ENCODE peak calls at places on chromosome 10, in six cellular contexts. I, N, R, Q, E and D are unnamed samples.

GRCh38 chr10:122648599-122649428 is 50.8 kb downstream of the C10orf120 start:
- DNase-seq in I (peak), Q (peak), N (no peak), E (no peak), R (peak), D (peak)

GRCh38 chr10:34235164-34235832 is 579.8 kb downstream of the PARD3 start:
- DNase-seq in R (no peak), Q (peak), N (no peak), E (no peak), I (no peak), D (no peak)

GRCh38 chr10:126905776-126906703 is 812 bp downstream of the DOCK1 start:
- DNase-seq in I (peak), Q (peak), N (peak), E (no peak), R (no peak), D (peak)

GRCh38 chr10:78248651-78249464 is 215.2 kb downstream of the RPS24 start:
- DNase-seq in E (no peak), N (no peak), Q (no peak), R (no peak), I (no peak), D (no peak)

GRCh38 chr10:121734517-121735137 is 136.4 kb upstream of the FGFR2 start:
- DNase-seq in N (no peak), R (peak), E (peak), I (peak), Q (peak), D (peak)

GRCh38 chr10:99945286-99945685 is 64.5 kb downstream of the DNMBP start:
- DNase-seq in I (peak), Q (peak), E (no peak), N (no peak), R (no peak), D (peak)

GRCh38 chr10:123580426-123580825 is 85.7 kb upstream of the GPR26 start:
- DNase-seq in I (no peak), N (no peak), Q (no peak), R (no peak), E (no peak), D (no peak)

GRCh38 chr10:129105266-129105665 is 361.8 kb upstream of the MGMT start:
- DNase-seq in N (no peak), I (no peak), Q (no peak), E (peak), R (no peak), D (no peak)

GRCh38 chr10:4918236-4918635 is 45.0 kb upstream of the AKR1C1 start:
- DNase-seq in Q (no peak), R (no peak), I (no peak), E (no peak), N (no peak), D (no peak)

GRCh38 chr10:102616071-102616770 is 28.1 kb upstream of the TRIM8 start:
- DNase-seq in E (no peak), I (no peak), Q (peak), R (no peak), N (peak), D (no peak)

GRCh38 chr10:97534746-97535367 is 36.1 kb downstream of the UBTD1 start:
- DNase-seq in N (no peak), Q (no peak), E (no peak), R (no peak), I (peak), D (no peak)

GRCh38 chr10:69910566-69910965 is 108.9 kb downstream of the COL13A1 start:
- DNase-seq in I (no peak), E (no peak), Q (no peak), R (no peak), N (no peak), D (no peak)

GRCh38 chr10:12902135-12902572 is 99.4 kb downstream of the CCDC3 start:
- DNase-seq in Q (peak), I (peak), E (peak), R (peak), N (no peak), D (no peak)

GRCh38 chr10:50422259-50422658 is 170.9 kb upstream of the ASAH2 start:
- DNase-seq in E (no peak), N (no peak), Q (no peak), R (no peak), I (no peak), D (no peak)

GRCh38 chr10:26269754-26270153 is 53.2 kb downstream of the GAD2 start:
- DNase-seq in E (no peak), R (peak), I (peak), Q (peak), N (no peak), D (peak)

GRCh38 chr10:126527645-126528319 is 139.5 kb upstream of the ADAM12 start:
- DNase-seq in N (no peak), Q (no peak), I (no peak), R (no peak), E (no peak), D (no peak)

GRCh38 chr10:82889703-82890102 is 1014.7 kb downstream of the NRG3 start:
- DNase-seq in I (no peak), R (no peak), N (no peak), Q (no peak), E (no peak), D (no peak)

GRCh38 chr10:131948501-131948900 is 33.2 kb downstream of the BNIP3 start:
- DNase-seq in N (no peak), R (no peak), E (no peak), Q (no peak), I (no peak), D (no peak)

GRCh38 chr10:97960269-97960869 is 70.1 kb downstream of the CRTAC1 start:
- DNase-seq in I (no peak), R (no peak), E (no peak), Q (no peak), N (no peak), D (no peak)

GRCh38 chr10:118590334-118590733 is 5.1 kb downstream of the PRLHR start:
- DNase-seq in N (no peak), R (peak), I (no peak), E (no peak), Q (peak), D (no peak)

GRCh38 chr10:8431511-8431910 is 377.0 kb downstream of the GATA3 start:
- DNase-seq in I (no peak), N (no peak), E (no peak), R (no peak), Q (no peak), D (no peak)

GRCh38 chr10:78349165-78349516 is 315.5 kb downstream of the RPS24 start:
- DNase-seq in E (no peak), I (no peak), R (no peak), Q (no peak), N (no peak), D (no peak)

GRCh38 chr10:12723240-12723639 is 278.3 kb downstream of the CCDC3 start:
- DNase-seq in I (no peak), N (no peak), R (no peak), Q (no peak), E (no peak), D (no peak)

GRCh38 chr10:78756604-78757442 is 311.9 kb upstream of the ZMIZ1 start:
- DNase-seq in N (peak), E (no peak), Q (peak), R (peak), I (peak), D (peak)

GRCh38 chr10:69662173-69662685 is 32.2 kb downstream of the FAM241B start:
- DNase-seq in E (no peak), R (no peak), N (peak), I (no peak), Q (no peak), D (no peak)

GRCh38 chr10:123367181-123367580 is 213.0 kb downstream of the BUB3 start:
- DNase-seq in N (no peak), R (no peak), E (no peak), Q (no peak), I (no peak), D (no peak)

GRCh38 chr10:113030453-113030852 is 80.4 kb downstream of the TCF7L2 start:
- DNase-seq in I (no peak), E (no peak), N (no peak), Q (peak), R (peak), D (peak)

GRCh38 chr10:124626759-124627380 is 117.3 kb downstream of the FAM53B start:
- DNase-seq in Q (peak), I (no peak), N (no peak), E (peak), R (peak), D (peak)

GRCh38 chr10:80205478-80206276 is at the start of gene ANXA11:
- DNase-seq in Q (peak), I (peak), N (peak), E (peak), R (peak), D (peak)

GRCh38 chr10:1199345-1199673 is 143.1 kb downstream of the WDR37 start:
- DNase-seq in E (no peak), N (no peak), I (no peak), R (no peak), Q (no peak), D (no peak)

GRCh38 chr10:110007171-110007700 is 548 bp upstream of the ADD3 start:
- DNase-seq in E (no peak), I (peak), N (no peak), Q (peak), R (peak), D (no peak)

GRCh38 chr10:97228775-97229157 is 43.0 kb upstream of the SLIT1 start:
- DNase-seq in R (no peak), E (no peak), N (no peak), I (no peak), Q (peak), D (no peak)

GRCh38 chr10:63586048-63586447 is 64.8 kb downstream of the REEP3 start:
- DNase-seq in E (no peak), N (no peak), R (no peak), Q (no peak), I (no peak), D (no peak)